ENCODE peak calls at places on chromosomes 2 and 18, in seven cellular contexts. One of them, this sample, is unnamed.

GRCh38 chr2:219388127-219388844 is 574 bp upstream of the DNPEP start:
- DNase-seq in effector memory CD4-positive, alpha-beta T cell: peak; percentile 98
- DNase-seq in heart right ventricle: peak; percentile 99
- DNase-seq in CD4-positive, CD25-positive, alpha-beta regulatory T cell: peak; percentile 99
- DNase-seq in right cardiac atrium: peak; percentile 100
- DNase-seq in psoas muscle: peak; percentile 99
- DNase-seq in GM12878: peak; percentile 83
- DNase-seq in this sample: peak; percentile 97

GRCh38 chr2:40032650-40033319 is 253.7 kb upstream of the THUMPD2 start:
- DNase-seq in effector memory CD4-positive, alpha-beta T cell: no peak
- DNase-seq in heart right ventricle: no peak
- DNase-seq in CD4-positive, CD25-positive, alpha-beta regulatory T cell: no peak
- DNase-seq in right cardiac atrium: no peak
- DNase-seq in psoas muscle: no peak
- DNase-seq in GM12878: no peak
- DNase-seq in this sample: no peak

GRCh38 chr2:211617803-211618202 is 920.8 kb downstream of the ERBB4 start:
- DNase-seq in effector memory CD4-positive, alpha-beta T cell: no peak
- DNase-seq in heart right ventricle: no peak
- DNase-seq in CD4-positive, CD25-positive, alpha-beta regulatory T cell: no peak
- DNase-seq in right cardiac atrium: no peak
- DNase-seq in psoas muscle: no peak
- DNase-seq in GM12878: no peak
- DNase-seq in this sample: no peak

GRCh38 chr18:47881752-47882455 is 48.6 kb downstream of the SMAD2 start:
- DNase-seq in effector memory CD4-positive, alpha-beta T cell: no peak
- DNase-seq in heart right ventricle: no peak
- DNase-seq in CD4-positive, CD25-positive, alpha-beta regulatory T cell: no peak
- DNase-seq in right cardiac atrium: no peak
- DNase-seq in psoas muscle: no peak
- DNase-seq in GM12878: no peak
- DNase-seq in this sample: no peak

GRCh38 chr2:45822272-45822630 is 170.8 kb downstream of the PRKCE start:
- DNase-seq in effector memory CD4-positive, alpha-beta T cell: no peak
- DNase-seq in heart right ventricle: no peak
- DNase-seq in CD4-positive, CD25-positive, alpha-beta regulatory T cell: no peak
- DNase-seq in right cardiac atrium: no peak
- DNase-seq in psoas muscle: no peak
- DNase-seq in GM12878: no peak
- DNase-seq in this sample: no peak

GRCh38 chr18:2480536-2480935 is 90.8 kb downstream of the METTL4 start:
- DNase-seq in effector memory CD4-positive, alpha-beta T cell: no peak
- DNase-seq in heart right ventricle: no peak
- DNase-seq in CD4-positive, CD25-positive, alpha-beta regulatory T cell: no peak
- DNase-seq in right cardiac atrium: no peak
- DNase-seq in psoas muscle: no peak
- DNase-seq in GM12878: no peak
- DNase-seq in this sample: no peak

GRCh38 chr2:74833418-74834233 is at the start of gene HK2:
- DNase-seq in effector memory CD4-positive, alpha-beta T cell: peak; percentile 69
- DNase-seq in heart right ventricle: peak; percentile 79
- DNase-seq in CD4-positive, CD25-positive, alpha-beta regulatory T cell: peak; percentile 80
- DNase-seq in right cardiac atrium: peak; percentile 94
- DNase-seq in psoas muscle: peak; percentile 93
- DNase-seq in GM12878: peak; percentile 70
- DNase-seq in this sample: no peak

GRCh38 chr18:12092398-12093229 is 1.0 kb upstream of the ANKRD62 start:
- DNase-seq in effector memory CD4-positive, alpha-beta T cell: no peak
- DNase-seq in heart right ventricle: no peak
- DNase-seq in CD4-positive, CD25-positive, alpha-beta regulatory T cell: no peak
- DNase-seq in right cardiac atrium: peak; percentile 67
- DNase-seq in psoas muscle: no peak
- DNase-seq in GM12878: peak; percentile 5
- DNase-seq in this sample: no peak

GRCh38 chr2:120520929-120521912 is 175.3 kb downstream of the INHBB start:
- DNase-seq in effector memory CD4-positive, alpha-beta T cell: no peak
- DNase-seq in heart right ventricle: no peak
- DNase-seq in CD4-positive, CD25-positive, alpha-beta regulatory T cell: no peak
- DNase-seq in right cardiac atrium: no peak
- DNase-seq in psoas muscle: peak; percentile 79
- DNase-seq in GM12878: no peak
- DNase-seq in this sample: no peak

GRCh38 chr2:126802316-126802715 is 96.4 kb upstream of the TEX51 start:
- DNase-seq in effector memory CD4-positive, alpha-beta T cell: no peak
- DNase-seq in heart right ventricle: no peak
- DNase-seq in CD4-positive, CD25-positive, alpha-beta regulatory T cell: no peak
- DNase-seq in right cardiac atrium: no peak
- DNase-seq in psoas muscle: no peak
- DNase-seq in GM12878: no peak
- DNase-seq in this sample: no peak

GRCh38 chr2:143629344-143629743 is 500.1 kb downstream of the ARHGAP15 start:
- DNase-seq in effector memory CD4-positive, alpha-beta T cell: no peak
- DNase-seq in heart right ventricle: no peak
- DNase-seq in CD4-positive, CD25-positive, alpha-beta regulatory T cell: no peak
- DNase-seq in right cardiac atrium: no peak
- DNase-seq in psoas muscle: no peak
- DNase-seq in GM12878: no peak
- DNase-seq in this sample: no peak

GRCh38 chr2:65608391-65608790 is 176.0 kb upstream of the SPRED2 start:
- DNase-seq in effector memory CD4-positive, alpha-beta T cell: no peak
- DNase-seq in heart right ventricle: no peak
- DNase-seq in CD4-positive, CD25-positive, alpha-beta regulatory T cell: no peak
- DNase-seq in right cardiac atrium: no peak
- DNase-seq in psoas muscle: no peak
- DNase-seq in GM12878: no peak
- DNase-seq in this sample: no peak

DNA sequence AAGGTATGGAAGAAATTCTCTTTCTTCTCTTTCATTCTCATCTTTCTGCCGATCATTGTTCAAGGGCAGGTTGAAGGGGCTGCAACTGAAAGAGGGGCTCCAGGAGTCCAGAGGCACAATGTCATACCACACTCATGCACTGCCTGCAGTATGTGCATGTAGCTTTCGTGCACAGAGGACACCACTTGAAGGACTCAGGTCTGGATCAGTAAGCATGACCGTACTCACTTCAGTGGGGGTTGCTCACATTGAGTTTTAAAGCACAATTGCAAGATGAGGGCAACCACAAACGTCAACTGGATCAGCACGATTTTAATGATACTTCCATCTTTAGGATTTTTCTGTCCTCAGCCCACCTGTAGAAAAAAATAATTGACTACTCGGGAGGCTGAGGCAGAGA is 84.6 kb downstream of the SP3 start:
- DNase-seq in effector memory CD4-positive, alpha-beta T cell: no peak
- DNase-seq in heart right ventricle: no peak
- DNase-seq in CD4-positive, CD25-positive, alpha-beta regulatory T cell: no peak
- DNase-seq in right cardiac atrium: no peak
- DNase-seq in psoas muscle: no peak
- DNase-seq in GM12878: no peak
- DNase-seq in this sample: no peak
- H3K4me1 ChIP-seq in effector memory CD4-positive, alpha-beta T cell: no peaks in the 10 kb centered on the region
- H3K4me1 ChIP-seq in heart right ventricle: peaks cover 6% of the 10 kb centered on the region
- H3K4me1 ChIP-seq in CD4-positive, CD25-positive, alpha-beta regulatory T cell: no peaks in the 10 kb centered on the region
- H3K4me1 ChIP-seq in right cardiac atrium: no peaks in the 10 kb centered on the region
- H3K4me1 ChIP-seq in psoas muscle: peaks cover 6% of the 10 kb centered on the region
- H3K4me1 ChIP-seq in GM12878: peaks cover under 1% of the 10 kb centered on the region
- H3K4me1 ChIP-seq in this sample: peaks cover 29% of the 10 kb centered on the region

DNA sequence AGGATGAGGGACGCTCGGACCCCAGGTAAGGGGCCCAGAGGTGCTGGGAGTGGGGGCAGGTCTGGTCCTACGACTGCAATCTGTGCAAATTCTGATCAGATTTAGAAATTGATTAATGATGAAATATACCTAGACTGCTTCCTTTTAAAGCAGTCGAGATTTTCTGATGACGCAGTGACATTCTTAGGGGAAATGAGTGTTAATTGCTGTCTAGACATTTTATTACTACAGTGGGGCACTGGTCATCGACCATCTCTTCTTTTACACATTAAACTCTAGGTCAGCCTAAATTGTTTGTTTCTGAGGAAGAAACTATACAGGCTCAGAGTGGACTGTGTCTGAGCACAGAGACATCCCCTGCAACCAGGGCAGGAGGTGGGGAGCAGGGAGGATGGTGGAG is 154.4 kb upstream of the SALL3 start:
- DNase-seq in effector memory CD4-positive, alpha-beta T cell: no peak
- DNase-seq in heart right ventricle: no peak
- DNase-seq in CD4-positive, CD25-positive, alpha-beta regulatory T cell: no peak
- DNase-seq in right cardiac atrium: no peak
- DNase-seq in psoas muscle: no peak
- DNase-seq in GM12878: no peak
- DNase-seq in this sample: no peak
- H3K9me3 ChIP-seq in effector memory CD4-positive, alpha-beta T cell: no peaks in the 10 kb centered on the region
- H3K9me3 ChIP-seq in heart right ventricle: no peaks in the 10 kb centered on the region
- H3K9me3 ChIP-seq in CD4-positive, CD25-positive, alpha-beta regulatory T cell: no peaks in the 10 kb centered on the region
- H3K9me3 ChIP-seq in right cardiac atrium: no peaks in the 10 kb centered on the region
- H3K9me3 ChIP-seq in psoas muscle: no peaks in the 10 kb centered on the region
- H3K9me3 ChIP-seq in GM12878: no peaks in the 10 kb centered on the region
- H3K9me3 ChIP-seq in this sample: no peaks in the 10 kb centered on the region

DNA sequence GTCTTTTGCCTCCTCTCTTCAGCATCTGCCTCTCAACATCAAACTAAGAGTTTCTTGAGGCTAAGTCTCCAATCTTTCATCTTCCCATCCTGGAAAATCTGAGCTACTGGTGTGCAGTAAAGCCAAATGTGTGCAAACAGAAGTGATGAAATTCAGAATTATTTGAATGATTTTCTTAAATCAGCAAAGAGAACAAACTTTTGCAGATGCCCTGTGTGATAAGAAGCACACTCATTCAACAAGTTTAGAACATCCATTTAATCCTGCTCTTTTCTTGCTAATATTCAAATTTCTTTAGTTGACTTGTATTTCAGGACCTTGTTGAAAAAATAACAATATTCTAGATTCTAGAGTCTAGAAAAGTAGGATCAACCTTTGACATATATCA is 1374.9 kb upstream of the CELF4 start:
- DNase-seq in effector memory CD4-positive, alpha-beta T cell: no peak
- DNase-seq in heart right ventricle: no peak
- DNase-seq in CD4-positive, CD25-positive, alpha-beta regulatory T cell: no peak
- DNase-seq in right cardiac atrium: no peak
- DNase-seq in psoas muscle: no peak
- DNase-seq in GM12878: no peak
- DNase-seq in this sample: no peak
- H3K27ac ChIP-seq in effector memory CD4-positive, alpha-beta T cell: peak overlapping the region; percentile 58
- H3K27ac ChIP-seq in heart right ventricle: no peak overlapping the region
- H3K27ac ChIP-seq in CD4-positive, CD25-positive, alpha-beta regulatory T cell: peak overlapping the region; percentile 78
- H3K27ac ChIP-seq in right cardiac atrium: no peak overlapping the region
- H3K27ac ChIP-seq in psoas muscle: no peak overlapping the region
- H3K27ac ChIP-seq in GM12878: peak overlapping the region; percentile 62
- H3K27ac ChIP-seq in this sample: no peak overlapping the region

GRCh38 chr18:63207825-63208224 is 111.7 kb downstream of the BCL2 start:
- DNase-seq in effector memory CD4-positive, alpha-beta T cell: no peak
- DNase-seq in heart right ventricle: no peak
- DNase-seq in CD4-positive, CD25-positive, alpha-beta regulatory T cell: no peak
- DNase-seq in right cardiac atrium: no peak
- DNase-seq in psoas muscle: no peak
- DNase-seq in GM12878: no peak
- DNase-seq in this sample: no peak

GRCh38 chr18:63208676-63209075 is 110.9 kb downstream of the BCL2 start:
- DNase-seq in effector memory CD4-positive, alpha-beta T cell: no peak
- DNase-seq in heart right ventricle: peak; percentile 28
- DNase-seq in CD4-positive, CD25-positive, alpha-beta regulatory T cell: no peak
- DNase-seq in right cardiac atrium: no peak
- DNase-seq in psoas muscle: no peak
- DNase-seq in GM12878: no peak
- DNase-seq in this sample: no peak

GRCh38 chr18:63207154-63207790 is 112.3 kb downstream of the BCL2 start:
- DNase-seq in effector memory CD4-positive, alpha-beta T cell: no peak
- DNase-seq in heart right ventricle: no peak
- DNase-seq in CD4-positive, CD25-positive, alpha-beta regulatory T cell: no peak
- DNase-seq in right cardiac atrium: no peak
- DNase-seq in psoas muscle: no peak
- DNase-seq in GM12878: no peak
- DNase-seq in this sample: no peak

GRCh38 chr18:63213331-63213900 is 106.2 kb downstream of the BCL2 start:
- DNase-seq in effector memory CD4-positive, alpha-beta T cell: no peak
- DNase-seq in heart right ventricle: no peak
- DNase-seq in CD4-positive, CD25-positive, alpha-beta regulatory T cell: peak; percentile 45
- DNase-seq in right cardiac atrium: no peak
- DNase-seq in psoas muscle: no peak
- DNase-seq in GM12878: no peak
- DNase-seq in this sample: no peak

DNA sequence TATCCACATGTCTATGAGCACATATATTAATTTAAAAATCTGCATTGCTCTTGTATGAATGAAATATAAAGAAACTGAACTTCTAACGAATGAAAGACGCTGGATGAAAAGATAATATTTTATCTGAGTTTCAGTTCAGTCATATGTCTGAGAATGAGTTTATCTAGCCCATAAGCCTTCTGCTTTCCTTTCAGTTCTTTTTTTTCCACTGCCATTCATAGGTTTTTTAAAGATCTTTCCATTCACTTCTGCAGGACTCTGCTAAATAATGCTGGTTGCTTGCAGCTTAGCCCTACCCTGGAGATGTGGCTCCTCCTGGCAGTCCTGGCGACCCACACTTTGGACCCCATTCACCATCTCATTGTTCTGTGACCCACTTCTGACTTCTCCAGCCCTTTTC is 109.0 kb downstream of the BCL2 start:
- DNase-seq in effector memory CD4-positive, alpha-beta T cell: no peak
- DNase-seq in heart right ventricle: no peak
- DNase-seq in CD4-positive, CD25-positive, alpha-beta regulatory T cell: no peak
- DNase-seq in right cardiac atrium: no peak
- DNase-seq in psoas muscle: no peak
- DNase-seq in GM12878: no peak
- DNase-seq in this sample: no peak
- H3K4me1 ChIP-seq in effector memory CD4-positive, alpha-beta T cell: peaks cover 68% of the 10 kb centered on the region
- H3K4me1 ChIP-seq in heart right ventricle: peaks cover 19% of the 10 kb centered on the region
- H3K4me1 ChIP-seq in CD4-positive, CD25-positive, alpha-beta regulatory T cell: peaks cover 100% of the 10 kb centered on the region
- H3K4me1 ChIP-seq in right cardiac atrium: no peaks in the 10 kb centered on the region
- H3K4me1 ChIP-seq in psoas muscle: peaks cover 14% of the 10 kb centered on the region
- H3K4me1 ChIP-seq in GM12878: peaks cover 66% of the 10 kb centered on the region
- H3K4me1 ChIP-seq in this sample: peaks cover 20% of the 10 kb centered on the region

DNA sequence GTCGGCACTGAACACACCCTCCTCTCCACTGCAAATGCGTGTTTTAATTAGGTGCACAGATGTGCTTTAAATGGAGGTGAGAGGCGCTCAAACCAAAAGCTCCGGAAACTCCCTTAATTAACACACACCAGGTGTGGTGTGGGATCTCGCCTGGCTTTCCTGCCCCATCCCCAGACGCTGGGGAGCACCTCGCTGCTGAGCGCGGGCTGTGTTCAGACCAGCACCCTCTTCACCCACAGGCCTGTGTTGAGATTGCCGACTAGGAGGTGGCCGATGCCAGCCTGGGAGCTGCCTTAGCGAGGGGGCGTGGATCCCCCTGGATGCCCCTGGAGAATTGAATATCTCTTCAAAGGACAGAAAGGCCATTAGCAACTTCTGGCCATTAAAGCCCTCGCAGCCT is 171.7 kb downstream of the MYT1L start:
- DNase-seq in effector memory CD4-positive, alpha-beta T cell: no peak
- DNase-seq in heart right ventricle: no peak
- DNase-seq in CD4-positive, CD25-positive, alpha-beta regulatory T cell: no peak
- DNase-seq in right cardiac atrium: no peak
- DNase-seq in psoas muscle: no peak
- DNase-seq in GM12878: no peak
- DNase-seq in this sample: no peak
- H3K9me3 ChIP-seq in effector memory CD4-positive, alpha-beta T cell: peaks cover 4% of the 10 kb centered on the region
- H3K9me3 ChIP-seq in heart right ventricle: peaks cover 5% of the 10 kb centered on the region
- H3K9me3 ChIP-seq in CD4-positive, CD25-positive, alpha-beta regulatory T cell: no peaks in the 10 kb centered on the region
- H3K9me3 ChIP-seq in right cardiac atrium: peaks cover 3% of the 10 kb centered on the region
- H3K9me3 ChIP-seq in psoas muscle: peaks cover 11% of the 10 kb centered on the region
- H3K9me3 ChIP-seq in GM12878: no peaks in the 10 kb centered on the region
- H3K9me3 ChIP-seq in this sample: peaks cover 8% of the 10 kb centered on the region

This sample was measured in thoracic aorta.